ENCODE peak calls at places on chromosome 1, in five cellular contexts. One of them, this sample, is unnamed.

GRCh38 chr1:78658901-78659300 is 9.3 kb downstream of the IFI44 start:
- DNase-seq in EL: no peak
- DNase-seq in HT1080: no peak
- DNase-seq in AG08395: no peak
- DNase-seq in hypothalamus: no peak
- DNase-seq in this sample: no peak

GRCh38 chr1:47524272-47524671 is 86.4 kb downstream of the FOXD2 start:
- DNase-seq in EL: no peak
- DNase-seq in HT1080: peak
- DNase-seq in AG08395: no peak
- DNase-seq in hypothalamus: no peak
- DNase-seq in this sample: peak

GRCh38 chr1:71046891-71047634 is 553 bp downstream of the PTGER3 start:
- DNase-seq in EL: no peak
- DNase-seq in HT1080: no peak
- DNase-seq in AG08395: peak
- DNase-seq in hypothalamus: no peak
- DNase-seq in this sample: no peak

GRCh38 chr1:30735124-30735523 is 11.7 kb upstream of the MATN1 start:
- DNase-seq in EL: no peak
- DNase-seq in HT1080: no peak
- DNase-seq in AG08395: no peak
- DNase-seq in hypothalamus: no peak
- DNase-seq in this sample: no peak

GRCh38 chr1:36609241-36610027 is 126.7 kb upstream of the CSF3R start:
- DNase-seq in EL: peak
- DNase-seq in HT1080: peak
- DNase-seq in AG08395: peak
- DNase-seq in hypothalamus: peak
- DNase-seq in this sample: peak

GRCh38 chr1:43582162-43582566 is 51.5 kb downstream of the PTPRF start:
- DNase-seq in EL: peak
- DNase-seq in HT1080: peak
- DNase-seq in AG08395: peak
- DNase-seq in hypothalamus: no peak
- DNase-seq in this sample: peak

GRCh38 chr1:89065077-89065868 is at the start of gene GBP1:
- DNase-seq in EL: peak
- DNase-seq in HT1080: peak
- DNase-seq in AG08395: peak
- DNase-seq in hypothalamus: no peak
- DNase-seq in this sample: no peak

GRCh38 chr1:6083385-6083784 is 37.7 kb downstream of the KCNAB2 start:
- DNase-seq in EL: no peak
- DNase-seq in HT1080: no peak
- DNase-seq in AG08395: no peak
- DNase-seq in hypothalamus: no peak
- DNase-seq in this sample: no peak

GRCh38 chr1:167374014-167374413 is 144.3 kb downstream of the CD247 start:
- DNase-seq in EL: no peak
- DNase-seq in HT1080: no peak
- DNase-seq in AG08395: no peak
- DNase-seq in hypothalamus: no peak
- DNase-seq in this sample: no peak

GRCh38 chr1:182002570-182002969 is 58.9 kb downstream of the ZNF648 start:
- DNase-seq in EL: no peak
- DNase-seq in HT1080: no peak
- DNase-seq in AG08395: no peak
- DNase-seq in hypothalamus: no peak
- DNase-seq in this sample: no peak

GRCh38 chr1:202836616-202837403 is 26.1 kb downstream of the PCAT6 start:
- DNase-seq in EL: no peak
- DNase-seq in HT1080: no peak
- DNase-seq in AG08395: no peak
- DNase-seq in hypothalamus: no peak
- DNase-seq in this sample: no peak

GRCh38 chr1:91730781-91731732 is 154.9 kb downstream of the TGFBR3 start:
- DNase-seq in EL: peak
- DNase-seq in HT1080: peak
- DNase-seq in AG08395: no peak
- DNase-seq in hypothalamus: no peak
- DNase-seq in this sample: peak

GRCh38 chr1:151175910-151176309 is at the start of gene TMOD4:
- DNase-seq in EL: no peak
- DNase-seq in HT1080: no peak
- DNase-seq in AG08395: peak
- DNase-seq in hypothalamus: no peak
- DNase-seq in this sample: no peak